ENCODE peak calls at places on chromosomes 3 and 15, in six cellular contexts. O, Y, L, Q, A and P are unnamed samples.

GRCh38 chr3:52682016-52682415 is 3.7 kb downstream of the PBRM1 start:
- DNase-seq in O (peak; percentile 91), Y (peak; percentile 67), L (peak; percentile 80), Q (peak; percentile 69), A (peak; percentile 27), P (no peak)

GRCh38 chr3:147793841-147794240 is 384.7 kb downstream of the ZIC1 start:
- DNase-seq in O (no peak), Y (no peak), L (peak; percentile 47), Q (no peak), A (no peak), P (no peak)

GRCh38 chr3:49723301-49723630 is 485 bp downstream of the GMPPB start:
- DNase-seq in O (peak; percentile 53), Y (peak; percentile 83), L (peak; percentile 55), Q (peak; percentile 42), A (peak; percentile 58), P (peak; percentile 15)

GRCh38 chr15:63019539-63020109 is 22.9 kb upstream of the TPM1 start:
- DNase-seq in O (peak; percentile 97), Y (no peak), L (peak; percentile 95), Q (peak; percentile 99), A (peak; percentile 73), P (no peak)

GRCh38 chr3:64595253-64595694 is 92.5 kb downstream of the ADAMTS9 start:
- DNase-seq in O (peak; percentile 5), Y (peak; percentile 11), L (peak; percentile 90), Q (peak; percentile 91), A (no peak), P (peak; percentile 19)

GRCh38 chr15:66716668-66717025 is 14.6 kb downstream of the SMAD6 start:
- DNase-seq in O (no peak), Y (no peak), L (no peak), Q (no peak), A (no peak), P (no peak)

GRCh38 chr15:96158938-96159337 is 171.6 kb upstream of the NR2F2 start:
- DNase-seq in O (no peak), Y (no peak), L (no peak), Q (no peak), A (no peak), P (no peak)

GRCh38 chr15:93026359-93026758 is 62.7 kb downstream of the RGMA start:
- DNase-seq in O (no peak), Y (no peak), L (no peak), Q (no peak), A (no peak), P (no peak)

GRCh38 chr15:89371145-89372044 is 36.8 kb upstream of the POLG start:
- DNase-seq in O (no peak), Y (no peak), L (no peak), Q (no peak), A (peak; percentile 96), P (no peak)

GRCh38 chr3:11711826-11712225 is 68.1 kb upstream of the VGLL4 start:
- DNase-seq in O (no peak), Y (no peak), L (no peak), Q (no peak), A (no peak), P (no peak)

GRCh38 chr15:82830427-82831173 is 21.2 kb downstream of the WHAMM start:
- DNase-seq in O (no peak), Y (no peak), L (no peak), Q (no peak), A (no peak), P (no peak)

GRCh38 chr3:118527527-118528044 is 507.1 kb downstream of the IGSF11 start:
- DNase-seq in O (no peak), Y (no peak), L (no peak), Q (no peak), A (no peak), P (no peak)

GRCh38 chr3:80408322-80408721 is 640.5 kb upstream of the ROBO1 start:
- DNase-seq in O (no peak), Y (no peak), L (no peak), Q (no peak), A (no peak), P (peak; percentile 1)

GRCh38 chr3:18812316-18812715 is 336.0 kb upstream of the KCNH8 start:
- DNase-seq in O (peak; percentile 95), Y (peak; percentile 35), L (peak; percentile 38), Q (peak; percentile 48), A (no peak), P (no peak)

GRCh38 chr3:109257269-109257668 is 59.0 kb downstream of the DPPA2 start:
- DNase-seq in O (peak; percentile 34), Y (peak; percentile 26), L (peak; percentile 92), Q (no peak), A (no peak), P (peak; percentile 11)

GRCh38 chr3:156349111-156349510 is 205.8 kb downstream of the SSR3 start:
- DNase-seq in O (no peak), Y (no peak), L (no peak), Q (no peak), A (no peak), P (no peak)

GRCh38 chr15:58037902-58038301 is 27.6 kb downstream of the ALDH1A2 start:
- DNase-seq in O (no peak), Y (no peak), L (no peak), Q (no peak), A (no peak), P (no peak)

GRCh38 chr15:58039260-58040035 is 26.1 kb downstream of the ALDH1A2 start:
- DNase-seq in O (peak; percentile 27), Y (no peak), L (no peak), Q (no peak), A (no peak), P (no peak)

GRCh38 chr15:58036579-58036978 is 28.9 kb downstream of the ALDH1A2 start:
- DNase-seq in O (no peak), Y (no peak), L (no peak), Q (no peak), A (no peak), P (no peak)

GRCh38 chr15:58040117-58040516 is 25.4 kb downstream of the ALDH1A2 start:
- DNase-seq in O (peak; percentile 57), Y (peak; percentile 11), L (no peak), Q (peak; percentile 21), A (no peak), P (no peak)

GRCh38 chr15:58038426-58039106 is 26.9 kb downstream of the ALDH1A2 start:
- DNase-seq in O (peak; percentile 96), Y (peak; percentile 55), L (peak; percentile 42), Q (peak; percentile 84), A (no peak), P (peak; percentile 35)
- H3K9me3 ChIP-seq in O (no peaks in the 10 kb centered on the region), Y (no peaks in the 10 kb centered on the region), L (no peaks in the 10 kb centered on the region), Q (no peaks in the 10 kb centered on the region), A (no peaks in the 10 kb centered on the region), P (no peaks in the 10 kb centered on the region)

DNA sequence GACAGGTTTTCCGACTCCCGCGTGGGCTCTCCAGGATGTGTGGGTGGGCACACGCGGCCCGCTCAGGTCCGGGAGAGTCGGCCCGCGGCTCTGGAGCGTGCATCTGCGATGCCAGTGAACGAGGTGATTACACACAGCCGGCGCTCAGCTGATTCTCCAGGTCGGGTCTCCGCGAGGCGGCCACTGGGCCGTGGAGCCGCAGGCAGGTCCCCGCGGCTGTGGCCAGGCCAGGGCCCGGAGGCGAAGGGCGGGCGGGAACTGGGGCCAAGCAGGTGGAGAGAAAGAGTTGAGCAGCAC is 13.2 kb downstream of the PAK6 start:
- DNase-seq in O (no peak), Y (no peak), L (no peak), Q (no peak), A (no peak), P (no peak)
- TF ChIP-seq EZH2 in O (no peak), Y (no peak), L (no peak), Q (no peak), A (no peak), P (no peak)

GRCh38 chr3:127274200-127274599 is 13.6 kb downstream of the PRR20G start:
- DNase-seq in O (no peak), Y (no peak), L (no peak), Q (no peak), A (no peak), P (no peak)

GRCh38 chr3:127275287-127275781 is 12.5 kb downstream of the PRR20G start:
- DNase-seq in O (peak; percentile 57), Y (no peak), L (peak; percentile 62), Q (peak; percentile 93), A (no peak), P (no peak)

GRCh38 chr3:127276396-127276795 is 11.4 kb downstream of the PRR20G start:
- DNase-seq in O (no peak), Y (no peak), L (no peak), Q (no peak), A (no peak), P (no peak)

GRCh38 chr3:127276995-127277394 is 10.9 kb downstream of the PRR20G start:
- DNase-seq in O (no peak), Y (no peak), L (no peak), Q (no peak), A (no peak), P (no peak)

DNA sequence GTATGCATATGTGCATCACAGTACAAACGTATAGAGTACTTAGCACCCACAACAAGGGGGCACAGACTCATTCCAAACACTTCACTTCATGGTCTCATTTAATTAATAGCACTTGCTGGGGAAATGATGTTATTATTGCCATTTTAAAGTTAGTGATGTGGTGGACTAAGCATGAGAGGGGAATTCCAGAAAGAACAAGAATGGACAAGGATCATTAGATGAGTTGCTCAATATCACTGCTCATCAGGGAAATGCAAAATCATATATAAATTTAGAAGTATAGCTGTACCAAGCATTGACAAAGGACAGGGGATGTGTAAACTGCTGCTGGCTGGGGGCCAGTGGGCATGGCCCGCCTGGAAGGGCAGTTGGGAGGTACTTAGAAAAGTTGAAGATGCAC is 14.7 kb downstream of the PRR20G start:
- DNase-seq in O (no peak), Y (no peak), L (no peak), Q (peak; percentile 75), A (no peak), P (no peak)
- H3K9me3 ChIP-seq in O (no peaks in the 10 kb centered on the region), Y (peaks cover 4% of the 10 kb centered on the region), L (no peaks in the 10 kb centered on the region), Q (peaks cover 3% of the 10 kb centered on the region), A (no peaks in the 10 kb centered on the region), P (peaks cover 11% of the 10 kb centered on the region)

GRCh38 chr3:113211370-113212154 is at the start of gene BOC:
- DNase-seq in O (peak; percentile 69), Y (peak; percentile 71), L (peak; percentile 82), Q (peak; percentile 57), A (peak; percentile 77), P (peak; percentile 49)

GRCh38 chr3:113212845-113213375 is 1.6 kb downstream of the BOC start:
- DNase-seq in O (no peak), Y (no peak), L (no peak), Q (no peak), A (no peak), P (no peak)

GRCh38 chr3:113212155-113212844 is 943 bp downstream of the BOC start:
- DNase-seq in O (peak; percentile 23), Y (peak; percentile 30), L (peak; percentile 40), Q (peak; percentile 47), A (peak; percentile 46), P (peak; percentile 14)

GRCh38 chr3:113214227-113214626 is 2.9 kb downstream of the BOC start:
- DNase-seq in O (no peak), Y (no peak), L (no peak), Q (no peak), A (peak; percentile 36), P (peak; percentile 15)

DNA sequence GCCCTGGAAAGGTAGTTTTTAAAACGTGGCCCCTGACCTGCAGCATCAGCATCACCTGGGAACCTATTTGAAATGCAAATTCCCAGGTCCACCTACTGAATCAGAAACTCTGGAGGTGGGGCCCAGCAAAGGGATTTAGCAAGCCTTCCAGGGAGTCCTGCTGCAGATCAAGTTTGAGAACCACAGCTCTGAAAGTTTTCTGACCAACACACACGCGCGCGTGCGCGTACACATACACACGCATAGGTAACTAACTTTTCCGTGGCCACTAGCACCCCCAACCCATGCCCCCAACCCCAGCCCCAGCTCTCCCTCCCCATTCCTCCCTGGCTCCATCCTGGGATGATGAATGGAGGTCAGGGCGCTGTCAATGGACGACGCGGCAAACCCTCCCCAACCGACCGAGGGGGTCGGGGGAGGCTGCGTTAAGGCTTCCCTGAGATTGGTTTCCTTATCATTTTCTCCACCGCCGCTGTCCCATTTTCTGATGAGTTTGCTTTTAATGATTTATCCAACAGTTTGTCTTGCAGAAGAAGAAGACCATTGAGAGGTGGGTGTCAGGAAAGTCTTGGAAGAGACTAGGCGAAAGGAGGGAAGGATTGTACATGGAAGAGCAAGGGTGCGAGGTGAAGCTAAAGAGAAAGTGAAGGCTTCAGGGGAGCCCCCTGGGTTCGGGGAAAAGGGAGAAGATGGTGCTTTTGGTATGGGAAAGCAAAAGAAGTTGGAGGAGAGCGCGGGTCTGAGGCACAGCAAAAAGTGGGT is 568 bp upstream of the BOC start:
- DNase-seq in O (no peak), Y (peak; percentile 58), L (peak; percentile 37), Q (no peak), A (peak; percentile 49), P (no peak)
- TF ChIP-seq EZH2 in O (no peak), Y (no peak), L (no peak), Q (no peak), A (no peak), P (no peak)